ENCODE peak calls at places on chromosome 6, in five cellular contexts. E is CD8-positive, alpha-beta T cell; C is colonic mucosa; F is epithelial cell of esophagus; U is GM12865. L is an unnamed sample.

GRCh38 chr6:138485586-138486248 is 13.6 kb downstream of the NHSL1 start:
- DNase-seq in E (no peak), C (no peak), F (no peak), U (no peak), L (no peak)

GRCh38 chr6:122797537-122797936 is 8.5 kb downstream of the SMPDL3A start:
- DNase-seq in E (no peak), C (no peak), F (no peak), U (no peak), L (no peak)

GRCh38 chr6:153150767-153151440 is 19.8 kb upstream of the RGS17 start:
- DNase-seq in E (no peak), C (no peak), F (no peak), U (no peak), L (no peak)

GRCh38 chr6:118890997-118891790 is 2.8 kb upstream of the ASF1A start:
- DNase-seq in E (no peak), C (no peak), F (no peak), U (peak), L (peak)

GRCh38 chr6:10310826-10311225 is 104.0 kb downstream of the TFAP2A start:
- DNase-seq in E (no peak), C (no peak), F (peak), U (no peak), L (no peak)

GRCh38 chr6:26020983-26021349 is 58.4 kb downstream of the TRIM38 start:
- DNase-seq in E (no peak), C (peak), F (peak), U (peak), L (peak)

GRCh38 chr6:125077453-125077852 is 76.1 kb upstream of the TPD52L1 start:
- DNase-seq in E (no peak), C (no peak), F (no peak), U (no peak), L (no peak)

GRCh38 chr6:106885659-106886058 is 88.9 kb downstream of the CD24 start:
- DNase-seq in E (no peak), C (no peak), F (peak), U (no peak), L (no peak)

GRCh38 chr6:166955865-166956443 is 396 bp downstream of the RNASET2 start:
- DNase-seq in E (no peak), C (no peak), F (peak), U (peak), L (no peak)

GRCh38 chr6:45436544-45437440 is 59.1 kb upstream of the SUPT3H start:
- DNase-seq in E (no peak), C (no peak), F (peak), U (peak), L (peak)

GRCh38 chr6:99151634-99152344 is 197.7 kb downstream of the FAXC start:
- DNase-seq in E (no peak), C (peak), F (peak), U (peak), L (peak)

GRCh38 chr6:155041781-155042279 is 46.7 kb downstream of the TIAM2 start:
- DNase-seq in E (no peak), C (no peak), F (no peak), U (no peak), L (no peak)

GRCh38 chr6:132300323-132300949 is 100.8 kb downstream of the MOXD1 start:
- DNase-seq in E (no peak), C (peak), F (peak), U (peak), L (peak)

GRCh38 chr6:35727206-35727934 is 9.5 kb upstream of the ARMC12 start:
- DNase-seq in E (no peak), C (peak), F (peak), U (peak), L (peak)

GRCh38 chr6:52284131-52284459 is 447 bp downstream of the MCM3 start:
- DNase-seq in E (no peak), C (peak), F (no peak), U (peak), L (peak)

GRCh38 chr6:143896096-143896880 is 32.0 kb downstream of the ZC2HC1B start:
- DNase-seq in E (no peak), C (peak), F (peak), U (no peak), L (no peak)

GRCh38 chr6:29087213-29087612 is at the start of gene OR2B3:
- DNase-seq in E (no peak), C (no peak), F (no peak), U (no peak), L (no peak)

GRCh38 chr6:70166088-70166958 is 136.6 kb downstream of the COL9A1 start:
- DNase-seq in E (no peak), C (peak), F (peak), U (peak), L (peak)

GRCh38 chr6:35461270-35461669 is 6.9 kb upstream of the RPL10A start:
- DNase-seq in E (no peak), C (no peak), F (peak), U (no peak), L (no peak)

GRCh38 chr6:55395836-55396235 is 68.6 kb downstream of the GFRAL start:
- DNase-seq in E (no peak), C (no peak), F (no peak), U (no peak), L (no peak)

GRCh38 chr6:157449610-157450009 is 68.6 kb downstream of the ZDHHC14 start:
- DNase-seq in E (no peak), C (no peak), F (no peak), U (no peak), L (no peak)

GRCh38 chr6:81340946-81341345 is 411.5 kb downstream of the TENT5A start:
- DNase-seq in E (no peak), C (no peak), F (no peak), U (no peak), L (no peak)

GRCh38 chr6:36821581-36822335 is 17.5 kb downstream of the CPNE5 start:
- DNase-seq in E (no peak), C (no peak), F (peak), U (no peak), L (peak)

GRCh38 chr6:3943373-3943772 is 94.2 kb downstream of the FAM50B start:
- DNase-seq in E (no peak), C (no peak), F (no peak), U (no peak), L (peak)

GRCh38 chr6:43771210-43771857 is 1.3 kb downstream of the VEGFA start:
- DNase-seq in E (peak), C (peak), F (peak), U (peak), L (peak)

GRCh38 chr6:155142902-155143609 is 120.8 kb upstream of the CLDN20 start:
- DNase-seq in E (no peak), C (no peak), F (no peak), U (peak), L (peak)

GRCh38 chr6:29025927-29026585 is 18.9 kb downstream of the OR2W1 start:
- DNase-seq in E (no peak), C (no peak), F (no peak), U (no peak), L (no peak)

GRCh38 chr6:4872841-4873240 is 96.6 kb downstream of the CDYL start:
- DNase-seq in E (no peak), C (no peak), F (no peak), U (no peak), L (no peak)

GRCh38 chr6:87697581-87698552 is 4.2 kb downstream of the AKIRIN2 start:
- DNase-seq in E (no peak), C (no peak), F (no peak), U (peak), L (peak)

GRCh38 chr6:40986364-40986763 is 52.7 kb downstream of the UNC5CL start:
- DNase-seq in E (no peak), C (no peak), F (no peak), U (no peak), L (no peak)

GRCh38 chr6:169971171-169971861 is 219.9 kb downstream of the ERMARD start:
- DNase-seq in E (no peak), C (peak), F (no peak), U (no peak), L (no peak)

DNA sequence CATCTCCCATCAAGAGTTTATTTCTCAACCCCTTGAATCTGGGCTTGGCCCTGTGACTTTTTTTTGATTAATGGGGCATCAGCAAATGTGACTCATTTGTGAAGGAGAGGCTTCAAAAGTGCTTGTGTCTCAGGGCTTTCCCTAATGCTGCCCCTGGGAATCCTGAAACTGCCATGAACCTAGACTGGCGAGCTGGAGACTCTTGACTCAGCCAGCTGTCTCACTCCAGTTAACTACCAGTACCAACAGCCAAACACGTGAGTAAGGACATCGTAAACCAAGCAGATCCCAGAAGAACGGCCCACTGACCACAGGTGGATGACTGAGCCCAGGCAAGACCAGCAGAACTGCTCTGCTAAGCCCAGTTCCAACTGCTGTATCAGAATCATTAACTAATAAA is 72.8 kb upstream of the ADTRP start:
- DNase-seq in E (no peak), C (no peak), F (peak), U (peak), L (no peak)
- H3K4me3 ChIP-seq in E (no peak), C (no peak), F (no peak), U (peak), L (no peak)

GRCh38 chr6:112300888-112301287 is 46.2 kb upstream of the RFPL4B start:
- DNase-seq in E (no peak), C (no peak), F (no peak), U (no peak), L (no peak)

GRCh38 chr6:112296694-112297093 is 42.3 kb upstream of the LAMA4 start:
- DNase-seq in E (no peak), C (no peak), F (no peak), U (no peak), L (no peak)

GRCh38 chr6:112298021-112298745 is 43.8 kb upstream of the LAMA4 start:
- DNase-seq in E (no peak), C (no peak), F (no peak), U (no peak), L (peak)

GRCh38 chr6:112296122-112296521 is 41.8 kb upstream of the LAMA4 start:
- DNase-seq in E (no peak), C (no peak), F (peak), U (peak), L (peak)

GRCh38 chr6:112298816-112299281 is 44.5 kb upstream of the LAMA4 start:
- DNase-seq in E (no peak), C (no peak), F (peak), U (no peak), L (peak)
- H3K4me3 ChIP-seq in E (no peak), C (no peak), F (no peak), U (no peak), L (peak)

GRCh38 chr6:168837231-168837903 is 396.4 kb downstream of the SMOC2 start:
- DNase-seq in E (no peak), C (no peak), F (no peak), U (no peak), L (no peak)
- H3K4me3 ChIP-seq in E (no peak), C (no peak), F (no peak), U (no peak), L (no peak)

GRCh38 chr6:1578293-1578745 is 31.4 kb upstream of the FOXC1 start:
- DNase-seq in E (no peak), C (no peak), F (no peak), U (peak), L (no peak)

GRCh38 chr6:1576711-1577110 is 33.0 kb upstream of the FOXC1 start:
- DNase-seq in E (no peak), C (no peak), F (no peak), U (no peak), L (no peak)

GRCh38 chr6:1575213-1576041 is 34.3 kb upstream of the FOXC1 start:
- DNase-seq in E (no peak), C (no peak), F (no peak), U (peak), L (peak)

GRCh38 chr6:1576166-1576565 is 33.5 kb upstream of the FOXC1 start:
- DNase-seq in E (no peak), C (no peak), F (no peak), U (no peak), L (no peak)

GRCh38 chr6:1577146-1577680 is 32.5 kb upstream of the FOXC1 start:
- DNase-seq in E (no peak), C (no peak), F (no peak), U (no peak), L (no peak)
- H3K4me3 ChIP-seq in E (no peak), C (no peak), F (no peak), U (no peak), L (no peak)

DNA sequence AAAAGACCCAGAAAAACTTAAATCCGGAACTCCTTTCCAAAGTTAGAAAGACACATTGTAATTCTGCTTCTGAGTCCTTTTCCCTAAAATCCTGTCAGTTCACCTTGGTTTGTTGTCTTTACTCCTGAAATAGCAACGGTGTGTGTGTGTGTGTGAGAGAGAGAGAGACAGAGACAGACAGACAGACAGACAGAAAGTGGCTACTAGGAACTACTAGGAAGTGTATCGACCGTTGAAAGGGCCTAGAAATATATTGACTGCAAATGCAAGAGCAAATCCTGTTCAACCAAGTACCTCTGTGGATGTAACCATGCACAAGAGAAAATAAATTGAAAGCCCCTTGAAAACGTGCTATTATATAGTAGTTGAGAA is 100.0 kb upstream of the MLIP start:
- DNase-seq in E (no peak), C (no peak), F (no peak), U (no peak), L (no peak)
- H3K4me3 ChIP-seq in E (no peak), C (no peak), F (no peak), U (no peak), L (no peak)

GRCh38 chr6:163339466-163339865 is 75.1 kb upstream of the QKI start:
- DNase-seq in E (no peak), C (no peak), F (no peak), U (no peak), L (no peak)
- H3K4me3 ChIP-seq in E (no peak), C (no peak), F (no peak), U (no peak), L (no peak)

DNA sequence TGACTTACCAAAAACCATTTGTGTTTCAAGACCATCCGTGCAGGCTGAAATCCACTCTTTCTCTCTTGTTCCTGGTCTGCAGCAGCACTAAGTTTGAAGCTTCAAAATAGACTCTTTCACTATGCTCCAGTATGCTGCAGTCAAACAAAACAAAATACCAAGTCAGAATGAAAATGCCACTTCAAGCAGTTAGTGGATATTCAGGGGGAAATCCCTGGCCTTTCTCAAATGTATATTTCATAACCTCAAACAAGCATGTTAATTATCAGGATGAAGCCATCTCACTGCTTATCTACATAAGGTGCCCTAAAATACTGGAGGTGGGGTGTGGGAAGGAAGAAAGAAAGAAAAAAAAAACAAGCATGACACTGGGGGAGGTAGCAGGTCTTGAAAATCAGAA is 103.5 kb downstream of the ATXN1 start:
- DNase-seq in E (no peak), C (no peak), F (no peak), U (peak), L (no peak)
- H3K4me3 ChIP-seq in E (no peak), C (no peak), F (no peak), U (no peak), L (no peak)

DNA sequence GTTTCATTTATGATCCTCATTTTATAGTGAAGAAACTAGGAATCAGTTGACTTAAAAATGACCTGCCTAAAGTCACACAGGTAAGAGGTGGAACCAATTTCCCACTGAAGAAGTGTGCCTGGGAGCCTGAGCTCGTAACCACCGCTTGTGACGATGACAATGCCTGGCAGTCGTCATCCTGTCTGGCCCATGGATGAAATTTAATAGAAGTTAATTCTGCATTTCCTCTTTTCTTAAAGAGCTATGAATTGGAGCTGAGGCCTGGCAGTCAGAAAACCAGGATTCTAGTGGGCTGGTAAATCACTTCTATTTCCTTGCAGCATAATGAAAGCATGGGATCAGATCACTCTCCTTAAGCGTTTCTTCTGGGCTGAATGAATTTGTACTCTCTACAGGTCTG is 200.0 kb upstream of the SGK1 start:
- DNase-seq in E (no peak), C (no peak), F (no peak), U (no peak), L (no peak)
- H3K4me3 ChIP-seq in E (no peak), C (no peak), F (no peak), U (no peak), L (no peak)

GRCh38 chr6:33622456-33623431 is 1.6 kb downstream of the ITPR3 start:
- DNase-seq in E (no peak), C (peak), F (peak), U (peak), L (peak)
- H3K4me3 ChIP-seq in E (peak), C (peak), F (peak), U (peak), L (peak)

DNA sequence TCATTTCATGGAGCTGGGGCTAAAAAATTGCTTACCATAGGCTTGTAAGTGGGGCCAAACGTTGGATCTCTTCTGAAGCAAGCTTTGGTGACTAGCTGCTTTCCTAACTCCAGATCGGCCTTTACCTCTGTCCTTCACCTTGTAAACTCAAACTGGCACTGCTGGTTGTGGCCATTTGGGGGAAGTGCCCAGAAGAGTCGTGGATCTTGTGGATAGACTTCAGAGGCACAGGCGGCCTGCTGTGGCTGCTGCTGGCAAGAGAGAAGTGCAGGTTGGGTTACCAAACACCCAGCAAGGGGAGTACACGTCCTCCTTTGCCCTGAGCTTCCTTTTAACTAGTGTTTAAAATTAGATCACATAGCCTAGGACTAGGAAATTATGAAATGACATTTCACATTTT is 36.8 kb upstream of the KLHL31 start:
- DNase-seq in E (no peak), C (no peak), F (no peak), U (no peak), L (no peak)
- H3K4me3 ChIP-seq in E (no peak), C (no peak), F (no peak), U (no peak), L (no peak)